ENCODE peak calls at places on chromosomes 4 and X, in nine cellular contexts. W is HepG2, T is A549, B is right lobe of liver, R is K562, D is heart left ventricle, E is body of pancreas, J is upper lobe of left lung, Z is GM12878. M is an unnamed sample.

GRCh38 chr4:74235135-74235534 is 73.1 kb upstream of the EPGN start:
- ATAC-seq in W (no peak), E (no peak), Z (peak), R (peak), B (no peak), D (no peak), T (no peak), J (no peak), M (no peak)

GRCh38 chr4:36256398-36256828 is 12.1 kb upstream of the ARAP2 start:
- ATAC-seq in D (peak), E (no peak), Z (peak), W (peak), T (no peak), J (no peak), B (no peak), R (no peak), M (no peak)

GRCh38 chr4:18366762-18367358 is 345.3 kb upstream of the LCORL start:
- ATAC-seq in B (peak), D (peak), W (peak), R (peak), E (no peak), Z (peak), J (peak), T (no peak), M (no peak)

GRCh38 chr4:76407440-76408119 is 13.4 kb downstream of the CCDC158 start:
- ATAC-seq in T (no peak), J (no peak), B (no peak), E (no peak), R (no peak), W (no peak), D (no peak), Z (no peak), M (no peak)

GRCh38 chr4:52103314-52103713 is 52.2 kb downstream of the SPATA18 start:
- ATAC-seq in D (peak), B (no peak), J (no peak), Z (no peak), E (no peak), R (no peak), W (peak), T (no peak), M (no peak)

GRCh38 chr4:175109933-175110332 is 191.8 kb downstream of the ADAM29 start:
- ATAC-seq in W (no peak), B (no peak), J (no peak), D (no peak), R (no peak), E (no peak), Z (peak), T (no peak), M (no peak)

GRCh38 chr4:88093874-88094273 is 64.6 kb downstream of the ABCG2 start:
- ATAC-seq in R (no peak), B (peak), D (no peak), Z (no peak), E (no peak), T (no peak), J (no peak), W (no peak), M (no peak)

GRCh38 chr4:123349401-123350190 is 47.0 kb upstream of the SPRY1 start:
- ATAC-seq in T (no peak), W (peak), Z (no peak), B (no peak), D (peak), R (peak), E (no peak), J (no peak), M (no peak)

GRCh38 chr4:7052923-7053715 is 9.9 kb downstream of the TADA2B start:
- ATAC-seq in W (no peak), E (no peak), D (peak), J (peak), R (no peak), B (no peak), Z (no peak), T (no peak), M (peak)

GRCh38 chr4:128565565-128566186 is 243.8 kb upstream of the JADE1 start:
- ATAC-seq in T (no peak), J (no peak), E (peak), R (peak), Z (peak), B (peak), W (peak), D (peak), M (no peak)

GRCh38 chr4:3228881-3229280 is 20.1 kb upstream of the MSANTD1 start:
- ATAC-seq in E (no peak), D (no peak), Z (no peak), T (no peak), R (no peak), B (no peak), W (no peak), J (no peak), M (no peak)

GRCh38 chr4:1928356-1929235 is 57.4 kb downstream of the NSD2 start:
- ATAC-seq in Z (no peak), D (no peak), W (no peak), R (no peak), T (peak), J (peak), B (peak), E (no peak), M (no peak)

GRCh38 chrX:10109695-10110094 is 47.1 kb upstream of the CLCN4 start:
- ATAC-seq in W (no peak), D (peak), E (no peak), R (peak), Z (no peak), J (peak), B (no peak), T (no peak), M (peak)

GRCh38 chr4:2252530-2252924 is 9.4 kb downstream of the MXD4 start:
- ATAC-seq in D (no peak), R (no peak), W (no peak), B (no peak), Z (no peak), J (no peak), T (no peak), E (no peak), M (no peak)

GRCh38 chr4:153555730-153556440 is 89.7 kb downstream of the TMEM131L start:
- ATAC-seq in B (peak), E (peak), J (no peak), R (peak), D (peak), W (peak), T (no peak), Z (no peak), M (peak)

GRCh38 chr4:36351082-36351666 is 69.8 kb downstream of the DTHD1 start:
- ATAC-seq in E (peak), J (peak), R (peak), D (no peak), W (peak), Z (peak), B (peak), T (no peak), M (no peak)

GRCh38 chr4:36026348-36026747 is 218.0 kb downstream of the ARAP2 start:
- ATAC-seq in B (no peak), D (no peak), Z (no peak), E (no peak), W (no peak), R (no peak), T (no peak), J (no peak), M (no peak)

GRCh38 chr4:124868495-124868894 is 156.0 kb upstream of the ANKRD50 start:
- ATAC-seq in T (no peak), J (no peak), E (peak), Z (no peak), R (no peak), D (no peak), B (no peak), W (no peak), M (no peak)

GRCh38 chr4:102562995-102563394 is 61.8 kb downstream of the NFKB1 start:
- ATAC-seq in B (no peak), W (no peak), E (no peak), Z (peak), R (no peak), D (no peak), J (no peak), T (no peak), M (no peak)

GRCh38 chr4:99921174-99921573 is 25.2 kb downstream of the DNAJB14 start:
- ATAC-seq in W (no peak), T (no peak), Z (no peak), D (no peak), B (no peak), E (no peak), J (no peak), R (no peak), M (no peak)

GRCh38 chr4:108592674-108592986 is 27.7 kb upstream of the RPL34 start:
- ATAC-seq in W (peak), R (no peak), Z (no peak), J (no peak), T (no peak), D (no peak), E (no peak), B (peak), M (no peak)

GRCh38 chr4:30617836-30618235 is 102.3 kb upstream of the PCDH7 start:
- ATAC-seq in W (no peak), T (no peak), R (no peak), J (no peak), Z (no peak), B (no peak), E (no peak), D (no peak), M (no peak)

GRCh38 chr4:40886931-40887330 is 137.2 kb downstream of the NSUN7 start:
- ATAC-seq in E (no peak), D (no peak), B (no peak), J (no peak), W (no peak), Z (no peak), T (no peak), R (no peak), M (no peak)

GRCh38 chr4:172996571-172997216 is 171.9 kb upstream of the GALNT7 start:
- ATAC-seq in D (no peak), E (no peak), J (no peak), W (no peak), B (no peak), T (peak), Z (peak), R (no peak), M (no peak)

GRCh38 chr4:62930884-62931283 is 1478.4 kb downstream of the TECRL start:
- ATAC-seq in B (no peak), E (no peak), R (no peak), D (peak), Z (no peak), T (no peak), J (no peak), W (no peak), M (no peak)

GRCh38 chrX:455199-455598 is 68.5 kb upstream of the PPP2R3B start:
- ATAC-seq in D (no peak), B (no peak), W (no peak), T (peak), Z (no peak), R (no peak), J (no peak), E (no peak), M (no peak)

DNA sequence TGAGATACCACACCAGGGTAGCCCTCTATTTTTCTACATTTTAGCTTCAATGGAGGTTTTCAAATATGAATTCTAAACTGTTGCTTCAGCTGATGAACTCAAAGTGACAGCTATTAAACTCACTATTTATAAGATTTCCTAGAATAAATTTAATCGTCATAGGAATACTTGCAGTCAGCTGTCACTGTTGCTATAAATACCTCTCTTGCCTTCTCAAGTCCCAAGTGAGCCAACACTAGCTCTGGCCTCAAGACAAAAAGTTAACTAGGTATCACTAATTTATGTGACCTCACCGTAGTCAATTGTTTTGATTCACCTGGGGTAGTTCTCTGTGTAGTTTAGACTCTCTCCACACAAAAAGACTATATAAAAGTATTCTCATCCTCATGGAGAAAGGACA is 34.3 kb upstream of the PROM1 start:
- ATAC-seq in D (peak), J (no peak), T (no peak), B (no peak), Z (no peak), W (no peak), E (no peak), R (no peak), M (no peak)
- TF ChIP-seq POLR2A in D (no peak), J (no peak), T (no peak), B (no peak), Z (no peak), W (no peak), E (no peak), R (no peak), M (no peak)

DNA sequence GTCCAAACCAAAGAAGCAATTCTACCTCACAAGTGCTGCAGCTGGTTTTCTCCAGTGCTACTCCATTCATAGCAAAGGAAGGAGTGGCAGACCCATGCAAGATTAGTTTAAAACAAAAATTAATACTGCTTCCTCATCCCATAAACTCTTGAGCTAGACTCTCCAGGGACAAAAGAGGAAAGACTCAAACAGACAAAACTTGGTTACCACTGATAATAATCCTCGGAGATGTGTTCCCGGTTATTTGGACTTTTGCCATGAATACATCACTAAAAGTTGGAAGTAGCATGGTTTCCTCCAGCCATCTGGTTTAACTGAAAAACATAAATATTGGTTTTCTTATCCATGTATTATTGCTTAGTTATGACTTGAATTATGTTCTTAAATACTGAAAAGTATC is 401.7 kb downstream of the PABPC4L start:
- ATAC-seq in B (no peak), D (no peak), Z (no peak), E (no peak), W (no peak), J (no peak), R (no peak), T (no peak), M (no peak)
- H3K27ac ChIP-seq in B (no peak), D (no peak), Z (no peak), E (no peak), W (no peak), J (no peak), R (no peak), T (no peak), M (no peak)

GRCh38 chrX:50206753-50207152 is 2.2 kb downstream of the CCNB3 start:
- ATAC-seq in R (peak), D (no peak), Z (no peak), J (no peak), E (no peak), B (no peak), T (no peak), W (peak), M (no peak)

DNA sequence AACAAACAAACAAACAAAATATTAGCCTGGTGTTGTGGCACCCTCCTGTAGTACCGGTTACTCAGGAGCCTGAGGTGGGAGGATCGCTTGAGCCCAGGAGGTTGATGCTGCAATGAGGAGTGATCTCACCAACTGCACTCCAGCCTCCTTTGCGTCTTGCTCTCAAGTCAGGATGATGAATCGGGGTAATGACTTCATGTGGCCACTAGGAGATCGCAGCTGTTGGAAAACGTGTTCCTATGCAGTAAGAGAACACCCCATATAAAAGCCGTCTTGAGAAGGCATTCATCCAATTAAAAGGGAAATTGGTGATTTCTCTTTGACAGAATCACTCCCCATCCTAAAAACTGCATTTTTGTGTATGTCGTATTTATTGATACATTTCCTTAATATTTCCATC is 6.9 kb downstream of the CCNB3 start:
- ATAC-seq in E (no peak), T (peak), D (no peak), J (no peak), Z (peak), B (peak), R (peak), W (peak), M (no peak)
- TF ChIP-seq CTCF in E (no peak), T (peak), D (no peak), J (no peak), Z (no peak), B (peak), R (peak), W (peak), M (no peak)

DNA sequence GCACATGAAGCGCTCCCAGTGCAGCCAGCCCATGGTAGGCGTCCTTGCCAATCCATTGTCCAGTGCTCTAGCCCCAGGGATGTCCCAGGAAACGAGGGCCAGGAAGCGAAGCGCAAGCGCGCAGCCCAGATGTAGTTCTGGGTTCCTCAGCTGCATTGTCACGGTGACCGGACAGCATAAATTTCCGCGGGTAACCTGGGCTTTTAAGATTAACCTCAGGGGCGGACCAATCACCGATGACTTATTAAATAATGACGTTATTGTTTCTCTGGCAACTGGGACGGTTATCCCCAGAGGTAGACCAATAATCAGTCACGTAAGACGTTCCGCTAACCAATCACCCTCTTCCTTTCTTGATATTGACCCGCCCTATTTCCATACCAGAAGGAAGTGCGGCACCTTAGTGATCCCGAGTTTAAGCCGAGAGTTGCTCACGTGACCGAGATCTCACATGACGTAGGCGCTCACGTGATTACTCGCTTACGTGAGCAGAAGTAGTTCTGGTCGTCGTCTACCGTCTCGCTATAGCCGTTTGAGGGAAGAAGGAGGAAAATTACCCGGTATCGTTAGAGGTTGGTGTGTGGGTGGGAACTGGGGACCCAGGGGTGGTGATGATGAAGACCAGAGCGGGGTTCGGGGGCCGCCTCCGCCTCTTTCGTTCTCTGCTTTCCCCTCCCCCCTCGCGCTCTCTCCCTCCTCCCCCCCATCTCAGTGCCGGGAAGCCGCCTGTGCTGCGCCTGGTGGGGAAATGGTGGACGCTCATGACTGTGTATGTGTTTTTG is at the start of the genes GLA and HNRNPH2:
- ATAC-seq in W (peak), J (peak), T (peak), B (peak), E (peak), R (peak), D (peak), Z (peak), M (peak)
- TF ChIP-seq POLR2A in W (peak), J (peak), T (peak), B (peak), E (peak), R (peak), D (peak), Z (peak), M (peak)

M was measured in gastroesophageal sphincter.